ENCODE peak calls at places on chromosome 4, in nine cellular contexts. M is left lung; Y is AG10803; B is astrocyte; O is endodermal cell; V is testis; A is CD4-positive, alpha-beta T cell; W is fibroblast of lung; X is Calu3. C is an unnamed sample.

GRCh38 chr4:7960790-7961655 is 21.4 kb upstream of the AFAP1 start:
- DNase-seq in O (no peak), Y (peak; percentile 99), X (peak; percentile 34), W (peak; percentile 99), M (peak; percentile 70), A (no peak), V (peak; percentile 31), B (peak; percentile 100), C (no peak)

GRCh38 chr4:168474660-168475320 is 5.5 kb downstream of the DDX60L start:
- DNase-seq in B (no peak), V (no peak), O (no peak), W (no peak), X (no peak), M (no peak), Y (no peak), A (no peak), C (no peak)

GRCh38 chr4:118351851-118352827 is 664 bp downstream of the PRSS12 start:
- DNase-seq in X (peak; percentile 59), A (no peak), O (peak; percentile 84), W (peak; percentile 62), M (peak; percentile 34), V (peak; percentile 63), B (no peak), Y (no peak), C (no peak)

GRCh38 chr4:81715335-81715734 is 243.6 kb upstream of the RASGEF1B start:
- DNase-seq in W (no peak), M (no peak), Y (no peak), B (no peak), X (no peak), O (peak; percentile 71), A (no peak), V (no peak), C (no peak)

GRCh38 chr4:146119845-146120404 is 55.6 kb upstream of the LSM6 start:
- DNase-seq in V (no peak), B (no peak), O (no peak), Y (no peak), A (no peak), X (no peak), W (no peak), M (no peak), C (no peak)

GRCh38 chr4:165129924-165130323 is 17.3 kb upstream of the TMEM192 start:
- DNase-seq in X (no peak), V (no peak), W (no peak), M (no peak), O (no peak), B (no peak), A (no peak), Y (no peak), C (no peak)

GRCh38 chr4:150126880-150127236 is 48.6 kb downstream of the DCLK2 start:
- DNase-seq in V (no peak), Y (peak; percentile 74), X (no peak), W (peak; percentile 58), B (peak; percentile 84), O (no peak), M (no peak), A (no peak), C (no peak)

GRCh38 chr4:128228778-128229457 is 58.7 kb downstream of the PGRMC2 start:
- DNase-seq in O (no peak), W (peak; percentile 38), M (no peak), X (no peak), Y (peak; percentile 52), A (no peak), V (no peak), B (no peak), C (no peak)

GRCh38 chr4:32000846-32001488 is 1280.8 kb downstream of the PCDH7 start:
- DNase-seq in B (no peak), V (no peak), O (no peak), X (no peak), A (no peak), M (no peak), Y (no peak), W (no peak), C (no peak)

GRCh38 chr4:31998807-31999206 is 1278.6 kb downstream of the PCDH7 start:
- DNase-seq in B (no peak), O (no peak), V (no peak), M (no peak), W (no peak), Y (no peak), A (no peak), X (no peak), C (no peak)

GRCh38 chr4:32002037-32002747 is 1282.0 kb downstream of the PCDH7 start:
- DNase-seq in O (no peak), A (no peak), W (no peak), B (no peak), V (no peak), Y (no peak), X (no peak), M (no peak), C (no peak)

DNA sequence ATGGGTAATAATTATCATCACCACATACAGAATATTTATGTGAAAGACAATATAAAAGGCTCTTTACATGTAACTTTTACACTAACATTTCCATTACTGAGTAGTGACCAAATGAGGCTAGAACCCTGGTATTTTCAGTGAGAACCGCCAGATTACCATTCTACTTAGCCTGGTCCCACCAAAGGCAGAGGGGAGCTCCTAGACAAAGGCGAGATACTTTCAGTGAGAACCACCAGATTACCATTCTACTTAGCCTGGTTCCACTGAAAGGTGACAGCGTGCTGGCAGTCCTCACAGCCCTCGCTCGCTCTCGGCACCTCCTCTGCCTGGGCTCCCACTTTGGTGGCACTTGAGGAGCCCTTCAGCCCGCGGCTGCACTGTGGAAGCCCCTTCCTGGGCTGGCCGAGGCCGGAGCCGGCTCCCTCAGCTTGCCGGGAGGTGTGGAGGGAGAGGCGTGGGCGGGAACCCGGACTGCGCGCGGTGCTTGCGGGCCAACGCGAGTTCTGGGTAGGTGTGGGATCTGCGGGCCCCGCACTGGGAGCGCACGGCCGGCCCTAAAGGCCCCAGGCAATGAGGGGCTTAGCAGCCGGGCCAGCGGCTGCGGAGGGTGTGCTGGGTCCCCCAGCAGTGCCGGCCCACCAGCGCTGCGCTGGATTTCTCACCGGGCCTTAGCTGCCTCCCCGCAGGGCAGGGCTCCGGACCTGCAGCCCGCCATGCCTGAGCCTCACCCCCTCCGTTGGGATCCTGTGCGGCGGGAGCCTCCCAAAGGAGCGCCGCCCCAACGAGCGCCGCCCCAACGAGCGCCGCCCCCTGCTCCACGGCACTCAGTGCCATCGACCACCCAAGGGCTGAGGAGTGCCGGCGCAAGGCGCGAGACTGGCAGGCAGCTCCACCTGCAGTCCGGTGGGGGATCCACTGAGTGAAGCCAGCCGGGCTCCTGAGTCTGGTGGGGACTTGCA is 1276.1 kb downstream of the PCDH7 start:
- DNase-seq in A (no peak), B (no peak), O (peak; percentile 87), Y (no peak), V (peak; percentile 30), M (no peak), W (no peak), X (no peak), C (no peak)
- TF ChIP-seq CTCF in A (no peak), B (no peak), O (peak; percentile 61), Y (no peak), V (no peak), M (no peak), W (no peak), X (no peak), C (no peak)

GRCh38 chr4:1973661-1974060 is 35.1 kb downstream of the NELFA start:
- DNase-seq in B (no peak), X (no peak), V (no peak), M (no peak), A (no peak), W (no peak), Y (no peak), O (no peak), C (no peak)
- TF ChIP-seq CTCF in B (no peak), X (no peak), V (no peak), M (no peak), A (no peak), W (no peak), Y (no peak), O (no peak), C (no peak)

DNA sequence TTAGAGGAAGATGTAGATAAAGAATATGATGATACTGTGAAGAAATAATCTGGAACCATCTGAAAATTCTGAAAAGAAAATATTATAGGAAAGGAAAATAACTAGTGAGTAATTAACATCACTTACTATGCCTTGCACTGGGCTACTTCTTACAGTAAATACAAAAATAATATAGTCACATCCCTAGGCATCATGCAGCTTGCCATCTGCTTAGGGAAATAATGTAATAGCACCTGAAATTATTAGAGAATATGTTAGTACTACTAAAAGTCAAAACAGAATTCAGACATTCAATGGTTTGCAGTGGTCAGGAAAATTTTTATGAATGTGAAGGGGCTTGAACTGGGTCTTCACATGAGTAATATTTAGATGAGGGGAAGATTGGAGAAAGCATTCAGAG is 272.2 kb upstream of the EMCN start:
- DNase-seq in O (no peak), M (no peak), W (no peak), Y (no peak), V (no peak), B (no peak), X (no peak), A (no peak), C (no peak)
- TF ChIP-seq CTCF in O (no peak), M (no peak), W (no peak), Y (no peak), V (no peak), B (no peak), X (no peak), A (no peak), C (no peak)

DNA sequence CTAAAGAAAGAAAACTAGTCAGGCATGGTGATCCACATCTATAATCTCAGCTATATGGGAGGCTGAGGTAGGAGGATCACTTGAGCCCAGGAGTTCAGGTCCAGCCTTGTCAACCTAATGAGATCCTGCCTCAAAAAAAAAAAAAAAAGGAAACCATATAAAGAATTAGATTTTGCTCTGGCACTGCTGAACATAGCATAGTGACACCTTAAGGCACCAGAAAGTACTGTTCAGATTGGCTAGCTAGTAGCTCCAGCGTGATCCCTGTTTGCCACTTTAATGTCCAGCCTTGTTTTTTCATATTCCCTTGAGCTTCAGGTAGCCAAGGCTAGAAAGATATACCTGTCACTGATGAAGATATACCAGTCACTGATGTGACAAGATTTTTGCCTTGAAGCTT is 34.1 kb downstream of the EXOC1 start:
- DNase-seq in Y (no peak), V (no peak), B (no peak), W (no peak), O (no peak), M (no peak), A (no peak), X (no peak), C (no peak)
- TF ChIP-seq CTCF in Y (no peak), V (no peak), B (no peak), W (no peak), O (peak; percentile 54), M (no peak), A (no peak), X (no peak), C (no peak)

GRCh38 chr4:38180456-38180855 is 220.3 kb downstream of the PTTG2 start:
- DNase-seq in X (peak; percentile 19), M (no peak), Y (no peak), W (no peak), O (peak; percentile 56), B (no peak), V (no peak), A (no peak), C (no peak)
- TF ChIP-seq CTCF in X (no peak), M (no peak), Y (peak; percentile 10), W (no peak), O (no peak), B (no peak), V (no peak), A (no peak), C (no peak)

GRCh38 chr4:24515698-24516097 is 68.7 kb downstream of the DHX15 start:
- DNase-seq in B (no peak), V (no peak), Y (no peak), M (no peak), W (no peak), O (peak; percentile 64), X (no peak), A (no peak), C (no peak)
- TF ChIP-seq CTCF in B (no peak), V (no peak), Y (no peak), M (no peak), W (no peak), O (peak; percentile 61), X (no peak), A (no peak), C (no peak)

C was measured in D721Med.